ENCODE peak calls at places on chromosome 16, in eight cellular contexts. T is H4; S is EH; Z is thoracic aorta; M is activated effector memory CD4-positive, alpha-beta T cell treated with Interleukin-2 at 50 U/mL for 16 hours; W is anterior cingulate cortex; U is nucleus accumbens; R is H9. K is an unnamed sample.

GRCh38 chr16:15604460-15605390 is 38.2 kb downstream of the MARF1 start:
- DNase-seq in S (peak), U (no peak), M (no peak), R (no peak), Z (no peak), T (no peak), W (peak), K (no peak)

GRCh38 chr16:85363427-85363826 is 249.7 kb upstream of the GSE1 start:
- DNase-seq in W (no peak), U (no peak), S (no peak), M (no peak), T (no peak), R (no peak), Z (no peak), K (no peak)

GRCh38 chr16:4323845-4324478 is 8.1 kb downstream of the GLIS2 start:
- DNase-seq in T (no peak), S (peak), M (no peak), W (no peak), U (no peak), R (peak), Z (no peak), K (no peak)

GRCh38 chr16:87328846-87329245 is 11.7 kb upstream of the C16orf95 start:
- DNase-seq in M (no peak), U (no peak), W (no peak), T (no peak), R (no peak), S (no peak), Z (no peak), K (no peak)

GRCh38 chr16:17287401-17287800 is 183.4 kb downstream of the XYLT1 start:
- DNase-seq in W (no peak), R (no peak), U (no peak), S (no peak), T (no peak), Z (no peak), M (no peak), K (no peak)

GRCh38 chr16:57507414-57508083 is 21.3 kb upstream of the DOK4 start:
- DNase-seq in W (no peak), R (no peak), T (no peak), S (no peak), Z (no peak), U (no peak), M (no peak), K (no peak)

GRCh38 chr16:67349172-67349571 is 22.6 kb downstream of the LRRC36 start:
- DNase-seq in W (no peak), T (no peak), U (no peak), R (no peak), M (no peak), S (peak), Z (no peak), K (no peak)

GRCh38 chr16:51404386-51404785 is 253.3 kb upstream of the SALL1 start:
- DNase-seq in T (no peak), U (no peak), Z (no peak), R (no peak), M (no peak), S (no peak), W (no peak), K (no peak)

GRCh38 chr16:15640966-15641365 is 2.0 kb downstream of the MARF1 start:
- DNase-seq in M (no peak), S (no peak), U (no peak), W (no peak), R (no peak), Z (no peak), T (no peak), K (no peak)

GRCh38 chr16:66516172-66516807 is 33.6 kb downstream of the TK2 start:
- DNase-seq in R (no peak), M (no peak), W (no peak), U (no peak), T (no peak), S (no peak), Z (no peak), K (no peak)

GRCh38 chr16:77574867-77575619 is 140.2 kb upstream of the ADAMTS18 start:
- DNase-seq in M (no peak), W (no peak), U (no peak), R (no peak), T (no peak), Z (no peak), S (no peak), K (no peak)

GRCh38 chr16:79560923-79561322 is 39.6 kb downstream of the MAF start:
- DNase-seq in U (no peak), M (no peak), S (no peak), T (no peak), W (no peak), Z (no peak), R (no peak), K (no peak)

K was measured in memory B cell.